ENCODE peak calls at places on chromosomes 12 and 14, in nine cellular contexts. J, G, M, P, V, E, Q, D and I are unnamed samples. For H3K4me1, the result is how much of the 10 kb centered on the place peaks cover.

GRCh38 chr14:21023817-21024667 is 819 bp downstream of the NDRG2 start:
- DNase-seq in J (no peak), G (no peak), M (no peak), P (no peak), V (no peak), E (peak), Q (no peak), D (no peak), I (no peak)

GRCh38 chr14:50366115-50366514 is 30.6 kb downstream of the CDKL1 start:
- DNase-seq in J (no peak), G (no peak), M (no peak), P (no peak), V (no peak), E (no peak), Q (no peak), D (no peak), I (no peak)

GRCh38 chr12:74129702-74130101 is 407.9 kb upstream of the ATXN7L3B start:
- DNase-seq in J (no peak), G (no peak), M (no peak), P (no peak), V (no peak), E (no peak), Q (no peak), D (no peak), I (no peak)

GRCh38 chr12:14473707-14474287 is 93.9 kb downstream of the PLBD1 start:
- DNase-seq in J (no peak), G (no peak), M (no peak), P (no peak), V (no peak), E (no peak), Q (no peak), D (no peak), I (no peak)

GRCh38 chr12:53345486-53346195 is 9.5 kb upstream of the SP7 start:
- DNase-seq in J (peak), G (no peak), M (no peak), P (no peak), V (no peak), E (no peak), Q (peak), D (peak), I (no peak)

GRCh38 chr14:67432088-67432564 is 20.2 kb upstream of the PLEK2 start:
- DNase-seq in J (no peak), G (no peak), M (no peak), P (no peak), V (no peak), E (no peak), Q (peak), D (no peak), I (no peak)

GRCh38 chr12:61095131-61095530 is 1165.1 kb upstream of the USP15 start:
- DNase-seq in J (no peak), G (no peak), M (no peak), P (no peak), V (no peak), E (no peak), Q (no peak), D (no peak), I (no peak)

GRCh38 chr12:50923361-50924130 is 28.8 kb upstream of the HIGD1C start:
- DNase-seq in J (peak), G (no peak), M (no peak), P (no peak), V (no peak), E (no peak), Q (no peak), D (no peak), I (no peak)

GRCh38 chr14:52998376-52999010 is 47.6 kb upstream of the FERMT2 start:
- DNase-seq in J (no peak), G (no peak), M (peak), P (no peak), V (no peak), E (no peak), Q (no peak), D (no peak), I (no peak)

GRCh38 chr14:52051861-52052260 is 17.0 kb downstream of the NID2 start:
- DNase-seq in J (no peak), G (no peak), M (no peak), P (no peak), V (no peak), E (no peak), Q (no peak), D (no peak), I (no peak)

GRCh38 chr14:46300765-46301164 is 350.8 kb downstream of the RPL10L start:
- DNase-seq in J (no peak), G (no peak), M (no peak), P (no peak), V (no peak), E (no peak), Q (no peak), D (no peak), I (no peak)

GRCh38 chr14:85428926-85429325 is 101.0 kb upstream of the FLRT2 start:
- DNase-seq in J (no peak), G (no peak), M (no peak), P (no peak), V (no peak), E (no peak), Q (no peak), D (no peak), I (no peak)

GRCh38 chr12:48943221-48943620 is 14.1 kb downstream of the ARF3 start:
- DNase-seq in J (no peak), G (no peak), M (no peak), P (no peak), V (no peak), E (no peak), Q (no peak), D (no peak), I (no peak)

GRCh38 chr14:75128596-75128990 is 1.7 kb upstream of the NEK9 start:
- DNase-seq in J (no peak), G (no peak), M (no peak), P (no peak), V (no peak), E (no peak), Q (no peak), D (no peak), I (no peak)

GRCh38 chr14:58082491-58083098 is 69.4 kb downstream of the ARMH4 start:
- DNase-seq in J (peak), G (peak), M (no peak), P (no peak), V (no peak), E (no peak), Q (no peak), D (no peak), I (no peak)

GRCh38 chr14:20332946-20333782 is at the start of gene CCNB1IP1:
- DNase-seq in J (peak), G (peak), M (peak), P (peak), V (peak), E (peak), Q (peak), D (peak), I (no peak)

GRCh38 chr12:122489038-122489437 is 11.7 kb downstream of the ZCCHC8 start:
- DNase-seq in J (no peak), G (no peak), M (no peak), P (no peak), V (no peak), E (peak), Q (no peak), D (no peak), I (no peak)

GRCh38 chr12:106851306-106851705 is 76.8 kb downstream of the RIC8B start:
- DNase-seq in J (no peak), G (no peak), M (no peak), P (no peak), V (no peak), E (no peak), Q (no peak), D (no peak), I (no peak)

GRCh38 chr12:24015771-24016170 is 66.3 kb upstream of the SOX5 start:
- DNase-seq in J (no peak), G (no peak), M (no peak), P (no peak), V (no peak), E (no peak), Q (no peak), D (no peak), I (no peak)

GRCh38 chr12:13278249-13278787 is 81.8 kb downstream of the EMP1 start:
- DNase-seq in J (peak), G (peak), M (peak), P (no peak), V (peak), E (peak), Q (peak), D (peak), I (no peak)

GRCh38 chr12:83318386-83318971 is 631.8 kb downstream of the TMTC2 start:
- DNase-seq in J (no peak), G (no peak), M (no peak), P (no peak), V (no peak), E (no peak), Q (no peak), D (no peak), I (no peak)

GRCh38 chr12:111270773-111271172 is 98.1 kb downstream of the PHETA1 start:
- DNase-seq in J (no peak), G (peak), M (no peak), P (no peak), V (no peak), E (peak), Q (no peak), D (no peak), I (no peak)

GRCh38 chr12:92300781-92301180 is 155.1 kb upstream of the BTG1 start:
- DNase-seq in J (no peak), G (no peak), M (no peak), P (no peak), V (no peak), E (no peak), Q (no peak), D (no peak), I (no peak)

DNA sequence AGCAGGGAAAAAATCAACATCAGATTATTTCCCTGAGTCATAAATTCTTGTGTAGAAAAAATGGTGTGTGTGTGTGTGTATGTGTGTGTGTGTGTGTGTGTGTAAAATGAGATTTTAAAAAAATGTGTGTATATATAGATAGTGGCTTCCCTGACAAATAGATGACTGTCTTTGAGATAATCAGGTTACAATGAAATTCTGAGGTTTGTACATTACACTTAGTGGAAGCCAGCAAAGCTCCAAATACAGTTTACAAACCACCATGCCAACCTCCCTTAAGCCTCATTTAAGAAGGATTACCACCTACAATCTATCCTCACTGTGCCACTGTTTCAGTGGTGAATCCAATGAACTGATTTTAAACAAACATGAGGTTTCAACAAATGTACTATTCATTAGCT is 93.8 kb downstream of the MED13L start:
- DNase-seq in J (peak), G (no peak), M (no peak), P (no peak), V (no peak), E (no peak), Q (no peak), D (no peak), I (no peak)
- H3K4me1 ChIP-seq in J (under half), G (half or more), M (under half), P (under half), V (under half), E (half or more), Q (under half), D (under half), I (half or more)

DNA sequence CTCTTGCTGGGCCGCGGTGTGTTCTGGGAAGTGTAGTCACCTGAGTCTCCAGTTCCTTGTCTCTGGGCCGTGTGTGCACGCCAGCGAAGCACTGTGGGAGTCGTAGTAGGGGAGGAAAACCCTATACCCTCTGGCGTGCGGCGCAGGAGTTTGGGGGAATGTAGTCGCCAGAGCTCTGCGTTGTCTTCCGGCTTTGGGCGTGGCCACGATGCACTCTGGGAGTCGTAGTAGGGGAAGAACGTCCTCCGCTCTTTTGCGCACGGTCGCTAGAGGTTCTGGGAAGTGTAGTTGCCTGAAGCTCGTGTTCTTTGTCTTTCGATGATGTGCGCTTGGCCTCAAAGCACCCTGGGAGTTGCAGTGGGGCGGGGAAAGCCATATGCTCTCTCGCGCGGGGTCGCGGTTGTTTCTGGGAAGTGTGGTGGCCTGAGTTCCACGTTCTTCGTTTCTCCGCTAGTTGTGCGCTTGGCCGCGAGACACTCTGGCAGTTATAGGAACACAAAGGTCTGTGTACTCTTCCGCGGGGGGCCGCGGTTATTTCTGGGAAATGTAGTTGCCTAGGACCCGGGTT is 588 bp upstream of the ZNF140 start:
- DNase-seq in J (peak), G (peak), M (peak), P (peak), V (peak), E (peak), Q (peak), D (peak), I (peak)
- TF ChIP-seq CTCF in J (no peak), G (no peak), M (peak), P (no peak), V (no peak), E (no peak), Q (no peak), D (no peak), I (no peak)

GRCh38 chr14:69045857-69046351 is 66.8 kb upstream of the ACTN1 start:
- DNase-seq in J (peak), G (no peak), M (peak), P (peak), V (no peak), E (no peak), Q (no peak), D (no peak), I (no peak)

GRCh38 chr14:69044965-69045555 is 66.0 kb upstream of the ACTN1 start:
- DNase-seq in J (peak), G (no peak), M (peak), P (peak), V (no peak), E (no peak), Q (no peak), D (peak), I (no peak)

GRCh38 chr14:69043598-69044267 is 64.6 kb upstream of the ACTN1 start:
- DNase-seq in J (peak), G (no peak), M (peak), P (peak), V (no peak), E (no peak), Q (peak), D (peak), I (no peak)

GRCh38 chr14:69043007-69043444 is 63.9 kb upstream of the ACTN1 start:
- DNase-seq in J (no peak), G (no peak), M (peak), P (peak), V (no peak), E (no peak), Q (no peak), D (peak), I (no peak)

DNA sequence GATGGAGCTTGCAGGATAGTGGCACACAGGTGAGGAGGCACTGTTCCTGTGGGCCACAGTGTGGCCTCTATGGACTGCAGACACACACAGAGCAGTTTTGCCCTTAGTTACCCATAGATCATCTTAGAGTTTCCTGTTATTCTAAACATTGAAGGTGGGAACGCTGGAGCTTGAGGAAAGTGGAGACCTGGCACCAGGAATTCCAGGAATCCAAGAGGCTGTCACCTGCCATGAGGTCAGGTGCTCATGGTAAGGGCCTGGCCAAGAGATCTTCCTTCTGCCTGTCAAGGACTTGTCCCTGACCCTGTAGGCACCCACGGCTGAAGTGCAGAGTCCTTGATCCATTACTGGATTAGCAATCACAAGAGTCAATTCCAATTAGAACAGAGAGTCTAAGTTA is 65.2 kb upstream of the ACTN1 start:
- DNase-seq in J (no peak), G (no peak), M (no peak), P (no peak), V (no peak), E (no peak), Q (no peak), D (no peak), I (no peak)
- H3K4me1 ChIP-seq in J (half or more), G (under half), M (half or more), P (under half), V (under half), E (under half), Q (half or more), D (under half), I (under half)

DNA sequence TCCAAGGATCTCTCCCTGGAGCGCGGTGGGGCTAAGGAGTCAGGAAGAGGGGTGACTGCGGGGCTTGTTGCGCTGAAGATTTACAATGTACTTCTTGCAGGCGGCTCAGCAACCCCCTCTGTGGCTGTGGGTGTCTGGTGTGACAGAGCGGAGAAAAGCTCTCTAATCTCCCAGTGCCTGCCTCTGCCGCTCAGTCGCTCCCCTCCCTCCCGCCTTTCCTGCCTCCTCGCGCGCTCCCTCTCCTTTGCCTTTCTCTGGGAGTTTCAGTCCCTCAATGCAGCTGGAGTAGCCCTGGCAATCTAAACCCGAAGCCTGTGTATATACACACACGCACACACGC is 799 bp upstream of the TRHDE start:
- DNase-seq in J (peak), G (no peak), M (peak), P (peak), V (no peak), E (no peak), Q (no peak), D (peak), I (no peak)
- TF ChIP-seq CTCF in J (no peak), G (no peak), M (no peak), P (no peak), V (no peak), E (no peak), Q (no peak), D (no peak), I (no peak)

GRCh38 chr14:31197671-31198070 is 9.9 kb downstream of the HECTD1 start:
- DNase-seq in J (no peak), G (no peak), M (no peak), P (no peak), V (no peak), E (no peak), Q (no peak), D (no peak), I (no peak)
- H3K4me1 ChIP-seq in J (under half), G (half or more), M (under half), P (under half), V (under half), E (under half), Q (under half), D (under half), I (half or more)

GRCh38 chr12:65277994-65278575 is 398 bp upstream of the MSRB3 start:
- DNase-seq in J (no peak), G (no peak), M (peak), P (no peak), V (no peak), E (no peak), Q (peak), D (no peak), I (no peak)

GRCh38 chr12:65278576-65279386 is at the start of gene MSRB3:
- DNase-seq in J (peak), G (peak), M (peak), P (peak), V (no peak), E (peak), Q (peak), D (peak), I (no peak)

GRCh38 chr12:65280306-65280705 is 1.8 kb downstream of the MSRB3 start:
- DNase-seq in J (peak), G (no peak), M (no peak), P (no peak), V (no peak), E (no peak), Q (no peak), D (no peak), I (no peak)

GRCh38 chr12:65279387-65280112 is 1.1 kb downstream of the MSRB3 start:
- DNase-seq in J (peak), G (no peak), M (no peak), P (no peak), V (no peak), E (no peak), Q (no peak), D (no peak), I (no peak)

DNA sequence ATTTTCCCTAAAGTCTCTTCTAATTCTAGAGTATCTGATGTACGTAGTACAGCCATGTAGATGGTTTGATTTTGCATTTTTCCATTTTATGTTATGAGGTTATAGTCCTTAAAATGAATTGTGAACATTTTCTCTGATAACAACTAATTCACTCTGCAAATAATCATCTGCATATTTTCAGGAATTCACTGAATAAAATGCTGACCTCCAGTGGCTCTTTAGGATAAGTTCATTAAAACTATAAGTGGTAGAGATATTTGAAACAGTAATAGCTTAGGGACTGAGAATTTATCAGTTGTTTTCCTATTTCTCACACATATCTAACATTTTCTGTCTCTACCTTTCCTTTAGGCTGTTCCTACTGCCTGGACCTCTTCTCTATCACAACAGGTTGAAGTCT is 4.4 kb downstream of the MSRB3 start:
- DNase-seq in J (no peak), G (no peak), M (no peak), P (no peak), V (no peak), E (no peak), Q (no peak), D (no peak), I (no peak)
- TF ChIP-seq CTCF in J (no peak), G (no peak), M (no peak), P (no peak), V (no peak), E (no peak), Q (no peak), D (no peak), I (no peak)